ENCODE peak calls at places on chromosomes 5 and 9, in four cellular contexts. O, D, Z and N are unnamed samples.

GRCh38 chr9:84860423-84861115 is 191.0 kb downstream of the NTRK2 start:
- DNase-seq in Z (no peak), D (no peak), O (no peak), N (no peak)

GRCh38 chr5:73495772-73496346 is 2.4 kb upstream of the BTF3 start:
- DNase-seq in O (no peak), Z (no peak), D (no peak), N (no peak)

GRCh38 chr9:89899476-89900047 is 294.8 kb downstream of the GADD45G start:
- DNase-seq in O (no peak), D (no peak), Z (no peak), N (no peak)

GRCh38 chr9:112586600-112587155 is 100.1 kb downstream of the KIAA1958 start:
- DNase-seq in D (no peak), Z (peak), O (no peak), N (no peak)

GRCh38 chr5:180589771-180590542 is 1.3 kb downstream of the SCGB3A1 start:
- DNase-seq in D (peak), O (no peak), Z (no peak), N (no peak)

GRCh38 chr5:10518352-10518751 is 45.5 kb upstream of the ANKRD33B start:
- DNase-seq in O (no peak), D (no peak), Z (peak), N (no peak)

GRCh38 chr9:91857831-91858669 is 92.0 kb downstream of the ROR2 start:
- DNase-seq in O (no peak), D (no peak), Z (no peak), N (no peak)

GRCh38 chr5:130286971-130287370 is 382.7 kb downstream of the CHSY3 start:
- DNase-seq in O (no peak), D (no peak), Z (no peak), N (no peak)

GRCh38 chr5:96562614-96563013 is 99.6 kb upstream of the CAST start:
- DNase-seq in O (no peak), Z (peak), D (no peak), N (no peak)

GRCh38 chr5:51889703-51890102 is 506.5 kb downstream of the ISL1 start:
- DNase-seq in O (no peak), Z (no peak), D (no peak), N (no peak)

GRCh38 chr5:20680718-20681302 is 692.8 kb upstream of the CDH18 start:
- DNase-seq in Z (no peak), D (no peak), O (no peak), N (no peak)

GRCh38 chr5:158074992-158075769 is 216.2 kb upstream of the CLINT1 start:
- DNase-seq in D (peak), O (peak), Z (peak), N (no peak)

GRCh38 chr5:96963267-96963666 is 27.4 kb downstream of the LNPEP start:
- DNase-seq in Z (peak), O (no peak), D (peak), N (peak)

GRCh38 chr5:147168578-147169327 is 66.1 kb upstream of the STK32A start:
- DNase-seq in D (no peak), O (no peak), Z (peak), N (no peak)

GRCh38 chr9:104279535-104280215 is 185.6 kb downstream of the SMC2 start:
- DNase-seq in D (no peak), O (no peak), Z (no peak), N (no peak)

GRCh38 chr9:122350577-122351355 is 20.1 kb upstream of the PTGS1 start:
- DNase-seq in Z (peak), D (peak), O (peak), N (no peak)

GRCh38 chr9:17531642-17532254 is 47.1 kb upstream of the SH3GL2 start:
- DNase-seq in D (peak), Z (peak), O (peak), N (peak)

GRCh38 chr5:14242447-14242846 is 99.3 kb downstream of the TRIO start:
- DNase-seq in O (no peak), D (no peak), Z (no peak), N (no peak)
- TF ChIP-seq CTCF in O (no peak), D (no peak), Z (no peak), N (no peak)

DNA sequence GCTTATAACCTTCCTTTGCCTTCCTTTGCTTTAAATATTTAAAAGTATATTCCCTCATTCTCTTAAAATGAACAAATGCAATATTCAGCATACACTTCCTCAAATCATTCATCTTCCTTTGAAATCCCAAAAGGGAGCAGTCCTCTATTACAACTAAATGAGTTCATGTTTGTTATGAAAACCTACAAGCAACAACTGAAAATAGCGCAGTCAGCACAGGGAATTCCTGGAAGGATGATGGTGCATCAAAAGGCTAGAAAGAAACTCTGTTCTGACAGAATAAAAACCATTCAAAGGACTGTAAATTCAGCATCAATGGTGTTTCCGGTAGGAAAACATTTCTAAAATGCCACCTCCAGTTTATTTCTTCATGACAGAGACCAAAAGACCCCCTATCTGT is 3.3 kb downstream of the NR6A1 start:
- DNase-seq in O (no peak), Z (no peak), D (no peak), N (no peak)
- H3K4me2 ChIP-seq in O (no peak), Z (no peak), D (peak), N (no peak)

GRCh38 chr5:1348986-1349245 is 4.0 kb upstream of the CLPTM1L start:
- DNase-seq in O (no peak), Z (no peak), D (peak), N (no peak)
- TF ChIP-seq CTCF in O (no peak), Z (no peak), D (peak), N (no peak)

GRCh38 chr5:172102251-172102870 is 85.7 kb downstream of the STK10 start:
- DNase-seq in D (no peak), O (no peak), Z (no peak), N (no peak)
- H3K4me2 ChIP-seq in D (no peak), O (peak), Z (peak), N (peak)

GRCh38 chr5:150612405-150612804 is 28.1 kb upstream of the SYNPO start:
- DNase-seq in D (no peak), O (no peak), Z (no peak), N (no peak)

GRCh38 chr5:150612905-150613670 is 27.4 kb upstream of the SYNPO start:
- DNase-seq in Z (no peak), D (no peak), O (no peak), N (no peak)

GRCh38 chr5:150614651-150615040 is 25.8 kb upstream of the SYNPO start:
- DNase-seq in D (no peak), Z (no peak), O (no peak), N (no peak)

GRCh38 chr5:150615141-150615699 is 25.2 kb upstream of the SYNPO start:
- DNase-seq in D (no peak), O (no peak), Z (peak), N (no peak)

DNA sequence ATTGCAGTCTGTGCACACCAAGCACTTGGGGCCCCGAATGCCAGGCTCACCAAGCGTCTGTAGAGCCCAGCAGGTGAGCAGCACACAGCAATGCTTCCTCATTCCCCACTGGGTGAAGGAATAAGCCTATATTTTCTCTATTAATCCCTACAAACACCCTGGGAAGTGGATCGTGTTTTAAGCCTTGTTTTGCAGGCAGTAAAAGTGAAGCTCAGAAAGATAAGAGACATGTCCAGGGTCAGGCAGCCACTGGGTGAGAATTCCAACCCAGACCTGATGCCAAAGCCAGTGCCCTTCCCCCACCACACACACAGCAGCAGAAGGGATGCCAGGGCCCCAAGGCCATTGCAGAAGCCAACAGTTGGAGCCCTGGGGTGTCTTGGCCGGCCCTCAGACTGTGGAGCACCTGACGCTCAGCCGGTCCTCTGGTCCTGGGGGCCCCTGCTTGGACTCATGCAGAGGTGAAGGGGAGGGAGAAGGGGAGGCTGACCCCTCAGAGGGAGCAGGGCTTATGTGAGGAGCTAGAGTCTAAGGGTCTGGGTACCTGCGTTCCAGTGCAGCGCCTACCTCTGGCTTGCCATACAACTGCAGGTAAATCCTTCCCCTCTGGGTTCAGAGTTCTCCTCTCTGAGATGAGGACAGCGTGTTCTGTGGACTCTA is 26.3 kb upstream of the SYNPO start:
- DNase-seq in D (no peak), Z (no peak), O (no peak), N (no peak)
- TF ChIP-seq CTCF in D (peak), Z (no peak), O (no peak), N (peak)

GRCh38 chr5:179061025-179061424 is 852 bp downstream of the ZNF354C start:
- DNase-seq in O (no peak), D (no peak), Z (no peak), N (no peak)
- H3K4me2 ChIP-seq in O (peak), D (no peak), Z (peak), N (peak)

DNA sequence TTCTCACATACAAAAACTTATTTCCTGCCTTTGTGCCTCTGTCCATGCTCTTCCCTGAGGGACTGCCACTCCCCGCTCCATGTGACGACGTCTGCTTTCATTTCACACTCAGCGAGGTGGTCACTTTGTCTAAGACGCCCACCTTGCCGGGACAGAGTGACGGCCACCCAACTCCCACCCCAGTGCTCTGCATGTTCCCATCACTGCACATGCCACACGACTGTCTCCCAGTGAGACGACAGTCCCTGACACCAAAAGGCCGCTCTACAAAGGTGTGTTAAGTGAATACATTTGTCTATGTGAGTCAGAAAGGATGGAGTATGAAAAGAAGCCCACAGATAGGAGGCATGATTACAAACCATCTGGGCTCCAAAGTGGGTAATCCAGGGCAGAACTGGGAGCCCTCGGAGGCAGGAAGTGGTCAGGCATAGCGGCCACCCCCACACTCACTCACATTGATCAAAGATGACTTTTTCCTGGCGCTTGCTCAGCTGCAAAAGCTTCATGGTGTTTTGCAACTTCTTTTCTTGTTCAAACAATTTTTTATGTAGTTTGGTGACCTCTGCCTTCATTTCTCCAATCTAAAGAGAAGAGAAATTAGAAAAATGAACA is 185.8 kb downstream of the CDK5RAP2 start:
- DNase-seq in Z (peak), D (no peak), O (no peak), N (no peak)
- TF ChIP-seq CTCF in Z (peak), D (no peak), O (no peak), N (no peak)

GRCh38 chr5:119359737-119360413 is 4.1 kb downstream of the TNFAIP8 start:
- DNase-seq in D (no peak), O (no peak), Z (no peak), N (no peak)

GRCh38 chr5:119358901-119359603 is 3.2 kb downstream of the TNFAIP8 start:
- DNase-seq in Z (no peak), D (no peak), O (no peak), N (no peak)

GRCh38 chr5:119361723-119362122 is 5.9 kb downstream of the TNFAIP8 start:
- DNase-seq in D (no peak), O (no peak), Z (no peak), N (no peak)

GRCh38 chr5:119362714-119363113 is 6.9 kb downstream of the TNFAIP8 start:
- DNase-seq in O (no peak), Z (no peak), D (no peak), N (no peak)

DNA sequence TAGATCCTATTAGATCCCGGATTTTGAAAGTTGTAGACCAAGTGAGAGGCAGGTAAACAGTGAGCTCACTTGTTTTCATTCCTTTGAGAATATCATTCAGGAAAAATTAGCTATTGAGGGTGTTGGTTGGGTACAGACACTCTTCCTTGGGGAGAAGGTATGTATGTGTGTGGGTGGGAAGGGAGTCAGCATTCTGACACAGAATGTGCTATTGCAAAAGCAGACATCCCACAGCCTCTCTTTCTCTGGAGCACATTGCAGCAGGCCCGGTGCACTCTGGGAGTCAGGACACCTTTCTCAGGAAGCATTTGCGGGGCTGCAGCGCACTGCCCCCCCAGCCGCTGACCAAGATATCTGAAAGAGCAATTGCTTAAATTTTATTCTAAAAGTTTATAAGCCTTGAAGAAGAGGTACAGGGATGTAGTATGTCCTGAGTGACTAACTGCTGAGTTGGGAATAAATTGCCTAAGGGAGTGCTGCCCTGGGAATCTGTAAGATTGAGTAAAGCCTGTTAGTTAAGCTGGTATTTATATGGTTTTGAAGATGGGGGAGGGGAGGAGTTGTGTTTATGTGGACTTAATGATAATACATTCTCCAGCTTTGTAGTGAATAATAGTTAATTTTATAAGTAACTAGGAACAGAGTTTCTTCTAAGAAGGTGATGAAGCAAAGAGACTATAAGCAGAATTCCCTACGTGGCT is 5.2 kb downstream of the TNFAIP8 start:
- DNase-seq in Z (peak), O (no peak), D (no peak), N (peak)
- H3K4me2 ChIP-seq in Z (peak), O (no peak), D (peak), N (peak)